ENCODE peak calls at places on chromosomes 12 and 14, in ten cellular contexts. One of them, this sample, is unnamed.

GRCh38 chr12:3777206-3777809 is 24.4 kb upstream of the CRACR2A start:
- DNase-seq in A549: peak
- DNase-seq in HepG2: peak
- DNase-seq in lower leg skin: no peak
- DNase-seq in HCT116: peak
- DNase-seq in ovary: no peak
- DNase-seq in uterus: no peak
- DNase-seq in GM12878: no peak
- DNase-seq in body of pancreas: no peak
- DNase-seq in breast epithelium: no peak
- DNase-seq in this sample: no peak

GRCh38 chr14:99517643-99518381 is 36.6 kb downstream of the CCNK start:
- DNase-seq in HepG2: no peak
- DNase-seq in GM12878: no peak
- DNase-seq in HCT116: no peak
- DNase-seq in A549: no peak
- DNase-seq in body of pancreas: peak
- DNase-seq in ovary: peak
- DNase-seq in uterus: no peak
- DNase-seq in breast epithelium: no peak
- DNase-seq in lower leg skin: peak
- DNase-seq in this sample: no peak

GRCh38 chr12:102902093-102902492 is 15.0 kb downstream of the PAH start:
- DNase-seq in breast epithelium: no peak
- DNase-seq in body of pancreas: no peak
- DNase-seq in HepG2: no peak
- DNase-seq in A549: no peak
- DNase-seq in lower leg skin: no peak
- DNase-seq in ovary: no peak
- DNase-seq in HCT116: no peak
- DNase-seq in uterus: no peak
- DNase-seq in GM12878: no peak
- DNase-seq in this sample: no peak

GRCh38 chr12:18643673-18644072 is 94.1 kb downstream of the PLCZ1 start:
- DNase-seq in uterus: peak
- DNase-seq in HepG2: no peak
- DNase-seq in lower leg skin: no peak
- DNase-seq in ovary: no peak
- DNase-seq in A549: no peak
- DNase-seq in GM12878: no peak
- DNase-seq in body of pancreas: no peak
- DNase-seq in HCT116: no peak
- DNase-seq in breast epithelium: no peak
- DNase-seq in this sample: no peak

GRCh38 chr12:109475993-109476806 is 900 bp downstream of the KCTD10 start:
- DNase-seq in ovary: no peak
- DNase-seq in body of pancreas: no peak
- DNase-seq in HepG2: no peak
- DNase-seq in breast epithelium: no peak
- DNase-seq in lower leg skin: no peak
- DNase-seq in GM12878: no peak
- DNase-seq in HCT116: no peak
- DNase-seq in uterus: no peak
- DNase-seq in A549: no peak
- DNase-seq in this sample: no peak

GRCh38 chr14:97977711-97978261 is 1180.6 kb downstream of the VRK1 start:
- DNase-seq in uterus: peak
- DNase-seq in breast epithelium: peak
- DNase-seq in HCT116: no peak
- DNase-seq in body of pancreas: peak
- DNase-seq in HepG2: no peak
- DNase-seq in A549: no peak
- DNase-seq in ovary: peak
- DNase-seq in lower leg skin: peak
- DNase-seq in GM12878: no peak
- DNase-seq in this sample: no peak

GRCh38 chr12:79534029-79534867 is 156.5 kb downstream of the PAWR start:
- DNase-seq in breast epithelium: no peak
- DNase-seq in lower leg skin: no peak
- DNase-seq in HepG2: no peak
- DNase-seq in ovary: no peak
- DNase-seq in body of pancreas: no peak
- DNase-seq in uterus: no peak
- DNase-seq in HCT116: no peak
- DNase-seq in GM12878: no peak
- DNase-seq in A549: no peak
- DNase-seq in this sample: no peak

GRCh38 chr14:93794756-93795155 is 6.5 kb upstream of the PRIMA1 start:
- DNase-seq in breast epithelium: no peak
- DNase-seq in GM12878: no peak
- DNase-seq in ovary: no peak
- DNase-seq in lower leg skin: no peak
- DNase-seq in HCT116: no peak
- DNase-seq in body of pancreas: no peak
- DNase-seq in HepG2: no peak
- DNase-seq in uterus: no peak
- DNase-seq in A549: no peak
- DNase-seq in this sample: no peak

GRCh38 chr12:1529228-1529861 is 65.0 kb downstream of the FBXL14 start:
- DNase-seq in breast epithelium: no peak
- DNase-seq in HCT116: no peak
- DNase-seq in A549: no peak
- DNase-seq in uterus: no peak
- DNase-seq in lower leg skin: peak
- DNase-seq in ovary: no peak
- DNase-seq in HepG2: no peak
- DNase-seq in body of pancreas: no peak
- DNase-seq in GM12878: no peak
- DNase-seq in this sample: no peak

GRCh38 chr14:23070262-23071129 is 13.2 kb upstream of the CDH24 start:
- DNase-seq in uterus: no peak
- DNase-seq in body of pancreas: no peak
- DNase-seq in HCT116: no peak
- DNase-seq in HepG2: no peak
- DNase-seq in ovary: no peak
- DNase-seq in lower leg skin: no peak
- DNase-seq in GM12878: no peak
- DNase-seq in breast epithelium: no peak
- DNase-seq in A549: no peak
- DNase-seq in this sample: no peak

GRCh38 chr12:9043766-9044165 is 54.4 kb downstream of the KLRG1 start:
- DNase-seq in GM12878: no peak
- DNase-seq in body of pancreas: no peak
- DNase-seq in HCT116: no peak
- DNase-seq in breast epithelium: no peak
- DNase-seq in lower leg skin: no peak
- DNase-seq in ovary: no peak
- DNase-seq in A549: no peak
- DNase-seq in uterus: no peak
- DNase-seq in HepG2: no peak
- DNase-seq in this sample: no peak

DNA sequence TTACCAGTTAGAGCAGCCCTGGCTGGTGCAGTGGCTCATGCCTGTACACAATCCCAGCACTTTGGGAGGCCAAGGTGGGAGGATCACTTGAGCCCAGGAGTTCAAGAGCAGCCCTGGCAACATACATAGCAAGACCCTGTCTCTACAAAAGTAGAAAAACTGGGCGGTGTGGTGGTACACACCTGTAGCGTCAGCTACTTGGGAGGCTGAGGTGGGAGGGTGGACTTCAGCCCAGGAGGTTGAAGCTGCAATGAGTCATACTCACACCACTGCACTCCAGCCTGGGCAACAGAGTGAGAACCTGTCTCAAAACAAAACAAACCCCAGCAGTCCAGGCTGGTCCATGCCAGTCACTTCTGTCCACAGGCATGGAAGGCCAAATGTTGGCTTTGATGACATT is 7.4 kb downstream of the COX14 start:
- DNase-seq in breast epithelium: no peak
- DNase-seq in uterus: no peak
- DNase-seq in GM12878: no peak
- DNase-seq in ovary: no peak
- DNase-seq in lower leg skin: no peak
- DNase-seq in HepG2: no peak
- DNase-seq in body of pancreas: no peak
- DNase-seq in HCT116: no peak
- DNase-seq in A549: no peak
- DNase-seq in this sample: no peak
- TF ChIP-seq POLR2A in breast epithelium: no peak
- TF ChIP-seq POLR2A in uterus: no peak
- TF ChIP-seq POLR2A in GM12878: no peak
- TF ChIP-seq POLR2A in ovary: no peak
- TF ChIP-seq POLR2A in lower leg skin: no peak
- TF ChIP-seq POLR2A in HepG2: no peak
- TF ChIP-seq POLR2A in body of pancreas: no peak
- TF ChIP-seq POLR2A in HCT116: no peak
- TF ChIP-seq POLR2A in A549: no peak
- TF ChIP-seq POLR2A in this sample: no peak

GRCh38 chr12:103969391-103969790 is 3.7 kb downstream of the TDG start:
- DNase-seq in GM12878: no peak
- DNase-seq in HCT116: no peak
- DNase-seq in A549: no peak
- DNase-seq in uterus: no peak
- DNase-seq in HepG2: no peak
- DNase-seq in ovary: no peak
- DNase-seq in lower leg skin: no peak
- DNase-seq in breast epithelium: no peak
- DNase-seq in body of pancreas: no peak
- DNase-seq in this sample: no peak
- TF ChIP-seq POLR2A in GM12878: no peak
- TF ChIP-seq POLR2A in HCT116: no peak
- TF ChIP-seq POLR2A in A549: no peak
- TF ChIP-seq POLR2A in uterus: no peak
- TF ChIP-seq POLR2A in HepG2: no peak
- TF ChIP-seq POLR2A in ovary: no peak
- TF ChIP-seq POLR2A in lower leg skin: no peak
- TF ChIP-seq POLR2A in breast epithelium: no peak
- TF ChIP-seq POLR2A in body of pancreas: no peak
- TF ChIP-seq POLR2A in this sample: no peak

GRCh38 chr12:113422030-113422900 is at the start of gene SDSL:
- DNase-seq in HCT116: peak
- DNase-seq in A549: peak
- DNase-seq in body of pancreas: peak
- DNase-seq in GM12878: peak
- DNase-seq in uterus: peak
- DNase-seq in ovary: peak
- DNase-seq in HepG2: peak
- DNase-seq in breast epithelium: peak
- DNase-seq in lower leg skin: peak
- DNase-seq in this sample: peak
- TF ChIP-seq POLR2A in HCT116: peak
- TF ChIP-seq POLR2A in A549: peak
- TF ChIP-seq POLR2A in body of pancreas: peak
- TF ChIP-seq POLR2A in GM12878: no peak
- TF ChIP-seq POLR2A in uterus: no peak
- TF ChIP-seq POLR2A in ovary: no peak
- TF ChIP-seq POLR2A in HepG2: no peak
- TF ChIP-seq POLR2A in breast epithelium: no peak
- TF ChIP-seq POLR2A in lower leg skin: no peak
- TF ChIP-seq POLR2A in this sample: peak

GRCh38 chr12:111616177-111616623 is 17.1 kb upstream of the ATXN2 start:
- DNase-seq in breast epithelium: no peak
- DNase-seq in HCT116: no peak
- DNase-seq in ovary: peak
- DNase-seq in A549: no peak
- DNase-seq in lower leg skin: no peak
- DNase-seq in GM12878: no peak
- DNase-seq in body of pancreas: no peak
- DNase-seq in HepG2: peak
- DNase-seq in uterus: no peak
- DNase-seq in this sample: no peak
- TF ChIP-seq POLR2A in breast epithelium: no peak
- TF ChIP-seq POLR2A in HCT116: no peak
- TF ChIP-seq POLR2A in ovary: no peak
- TF ChIP-seq POLR2A in A549: no peak
- TF ChIP-seq POLR2A in lower leg skin: no peak
- TF ChIP-seq POLR2A in GM12878: no peak
- TF ChIP-seq POLR2A in body of pancreas: no peak
- TF ChIP-seq POLR2A in HepG2: no peak
- TF ChIP-seq POLR2A in uterus: no peak
- TF ChIP-seq POLR2A in this sample: no peak

GRCh38 chr14:41505491-41505890 is 101.2 kb upstream of the LRFN5 start:
- DNase-seq in uterus: no peak
- DNase-seq in ovary: no peak
- DNase-seq in HCT116: no peak
- DNase-seq in lower leg skin: no peak
- DNase-seq in HepG2: no peak
- DNase-seq in breast epithelium: no peak
- DNase-seq in A549: no peak
- DNase-seq in body of pancreas: no peak
- DNase-seq in GM12878: no peak
- DNase-seq in this sample: no peak
- TF ChIP-seq POLR2A in uterus: no peak
- TF ChIP-seq POLR2A in ovary: no peak
- TF ChIP-seq POLR2A in HCT116: no peak
- TF ChIP-seq POLR2A in lower leg skin: no peak
- TF ChIP-seq POLR2A in HepG2: no peak
- TF ChIP-seq POLR2A in breast epithelium: no peak
- TF ChIP-seq POLR2A in A549: no peak
- TF ChIP-seq POLR2A in body of pancreas: no peak
- TF ChIP-seq POLR2A in GM12878: no peak
- TF ChIP-seq POLR2A in this sample: no peak

GRCh38 chr12:76560083-76560491 is 516 bp upstream of the OSBPL8 start:
- DNase-seq in ovary: no peak
- DNase-seq in GM12878: no peak
- DNase-seq in breast epithelium: no peak
- DNase-seq in uterus: no peak
- DNase-seq in HCT116: no peak
- DNase-seq in body of pancreas: no peak
- DNase-seq in lower leg skin: no peak
- DNase-seq in A549: no peak
- DNase-seq in HepG2: no peak
- DNase-seq in this sample: no peak
- TF ChIP-seq POLR2A in ovary: no peak
- TF ChIP-seq POLR2A in GM12878: no peak
- TF ChIP-seq POLR2A in breast epithelium: no peak
- TF ChIP-seq POLR2A in uterus: no peak
- TF ChIP-seq POLR2A in HCT116: no peak
- TF ChIP-seq POLR2A in body of pancreas: no peak
- TF ChIP-seq POLR2A in lower leg skin: no peak
- TF ChIP-seq POLR2A in A549: no peak
- TF ChIP-seq POLR2A in HepG2: no peak
- TF ChIP-seq POLR2A in this sample: no peak

DNA sequence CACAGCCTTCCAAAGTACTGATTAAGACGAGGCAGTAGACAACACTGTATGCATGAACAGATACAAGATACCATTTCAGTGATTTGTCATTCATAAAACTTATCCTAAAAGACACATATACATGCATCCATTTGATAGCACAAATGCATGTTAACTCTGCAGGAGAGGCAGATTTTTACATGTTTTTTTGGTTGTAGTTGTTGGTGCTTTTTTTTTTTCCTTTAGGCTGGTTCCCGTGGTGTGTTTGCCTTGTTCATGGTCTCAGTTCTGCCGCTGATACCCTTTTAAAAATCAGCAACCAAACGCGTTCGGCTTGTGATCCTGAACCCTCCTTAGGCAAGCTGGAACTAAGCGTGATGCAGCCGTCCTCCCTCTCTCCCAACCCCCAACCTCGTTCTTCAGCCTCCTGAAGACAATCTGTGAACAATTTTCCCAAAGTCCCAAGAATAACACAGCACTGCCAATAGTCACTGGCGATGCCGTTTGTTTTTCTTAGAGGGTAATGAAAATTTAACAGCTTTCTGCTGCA is 1.2 kb downstream of the PRICKLE1 start:
- DNase-seq in A549: no peak
- DNase-seq in HCT116: no peak
- DNase-seq in breast epithelium: no peak
- DNase-seq in body of pancreas: no peak
- DNase-seq in GM12878: no peak
- DNase-seq in HepG2: no peak
- DNase-seq in ovary: no peak
- DNase-seq in uterus: peak
- DNase-seq in lower leg skin: no peak
- DNase-seq in this sample: no peak
- TF ChIP-seq POLR2A in A549: no peak
- TF ChIP-seq POLR2A in HCT116: no peak
- TF ChIP-seq POLR2A in breast epithelium: no peak
- TF ChIP-seq POLR2A in body of pancreas: no peak
- TF ChIP-seq POLR2A in GM12878: no peak
- TF ChIP-seq POLR2A in HepG2: no peak
- TF ChIP-seq POLR2A in ovary: no peak
- TF ChIP-seq POLR2A in uterus: no peak
- TF ChIP-seq POLR2A in lower leg skin: no peak
- TF ChIP-seq POLR2A in this sample: no peak